ENCODE peak calls at places on chromosomes 6 and 20, in ten cellular contexts. Q is endothelial cell of umbilical vein, Z is HCT116, J is GM12878, F is breast epithelium, U is stomach, G is esophagus muscularis mucosa, A is sigmoid colon, K is spleen, B is suprapubic skin. H is an unnamed sample.

GRCh38 chr6:112348891-112349736 is 2.0 kb downstream of the RFPL4B start:
- DNase-seq in A (no peak), K (no peak), Z (no peak), B (no peak), U (no peak), J (no peak), G (no peak), Q (no peak), F (no peak), H (no peak)

GRCh38 chr6:53313784-53314382 is 34.9 kb downstream of the ELOVL5 start:
- DNase-seq in Q (peak; percentile 84), K (no peak), J (no peak), B (no peak), U (no peak), A (no peak), F (no peak), G (no peak), Z (no peak), H (no peak)

GRCh38 chr20:64261138-64261537 is 5.6 kb downstream of the PCMTD2 start:
- DNase-seq in B (no peak), F (no peak), A (peak; percentile 88), Z (no peak), U (no peak), Q (peak; percentile 89), G (no peak), K (no peak), J (no peak), H (no peak)

GRCh38 chr6:37451411-37452273 is 18.6 kb downstream of the CMTR1 start:
- DNase-seq in F (no peak), A (no peak), J (no peak), G (no peak), K (no peak), Z (no peak), B (no peak), U (no peak), Q (no peak), H (no peak)

GRCh38 chr6:122372647-122373046 is 26.8 kb upstream of the HSF2 start:
- DNase-seq in F (no peak), J (no peak), Q (no peak), G (no peak), Z (no peak), A (no peak), B (no peak), K (no peak), U (no peak), H (no peak)

GRCh38 chr20:55417797-55418196 is 587.5 kb downstream of the CBLN4 start:
- DNase-seq in G (no peak), F (no peak), A (no peak), J (no peak), K (no peak), B (no peak), Q (no peak), Z (no peak), U (no peak), H (no peak)

GRCh38 chr6:149060985-149061760 is 256.3 kb upstream of the TAB2 start:
- DNase-seq in B (no peak), Q (peak; percentile 81), G (no peak), F (no peak), A (no peak), Z (no peak), U (peak; percentile 50), K (no peak), J (no peak), H (no peak)

GRCh38 chr20:60271597-60271996 is 313.4 kb downstream of the CDH26 start:
- DNase-seq in J (no peak), Q (no peak), U (no peak), G (no peak), K (no peak), Z (no peak), F (no peak), B (no peak), A (no peak), H (no peak)

GRCh38 chr6:166176106-166176505 is 8.5 kb upstream of the TBXT start:
- DNase-seq in G (no peak), Z (no peak), U (no peak), J (peak; percentile 64), A (no peak), Q (no peak), K (no peak), B (no peak), F (no peak), H (no peak)

GRCh38 chr6:41733707-41734665 is 1.4 kb downstream of the TFEB start:
- DNase-seq in K (peak; percentile 98), F (peak; percentile 67), U (peak; percentile 77), J (peak; percentile 63), A (peak; percentile 89), Z (peak; percentile 36), Q (peak; percentile 71), B (peak; percentile 84), G (no peak), H (peak; percentile 80)

GRCh38 chr6:11766589-11767450 is 11.8 kb downstream of the ADTRP start:
- DNase-seq in B (no peak), A (no peak), F (no peak), Z (peak; percentile 78), K (no peak), G (no peak), Q (peak; percentile 94), U (no peak), J (no peak), H (no peak)

GRCh38 chr20:63124092-63124781 is 91.7 kb downstream of the YTHDF1 start:
- DNase-seq in Z (no peak), K (peak; percentile 34), Q (no peak), B (peak; percentile 38), F (no peak), G (no peak), U (no peak), A (peak; percentile 53), J (no peak), H (peak; percentile 13)

GRCh38 chr6:72524011-72524645 is 97.7 kb upstream of the KCNQ5 start:
- DNase-seq in B (no peak), G (no peak), Z (no peak), K (no peak), F (no peak), U (no peak), A (no peak), J (no peak), Q (no peak), H (no peak)

GRCh38 chr6:135546680-135547418 is 49.3 kb upstream of the AHI1 start:
- DNase-seq in B (no peak), Z (no peak), Q (no peak), K (no peak), U (no peak), F (no peak), J (no peak), G (no peak), A (no peak), H (peak; percentile 18)

GRCh38 chr6:35496036-35496850 is 636 bp downstream of the TEAD3 start:
- DNase-seq in G (no peak), F (no peak), A (peak; percentile 89), Q (no peak), K (no peak), J (no peak), U (peak; percentile 54), Z (no peak), B (peak; percentile 82), H (peak; percentile 90)

GRCh38 chr20:4441191-4441590 is 280.5 kb upstream of the PRND start:
- DNase-seq in U (no peak), Q (no peak), F (no peak), Z (no peak), B (no peak), K (no peak), G (no peak), J (no peak), A (no peak), H (no peak)

GRCh38 chr20:661474-662288 is 8.7 kb upstream of the SRXN1 start:
- DNase-seq in U (no peak), G (no peak), Q (no peak), B (no peak), F (no peak), Z (no peak), A (no peak), J (no peak), K (peak; percentile 77), H (peak; percentile 71)
- H3K4me1 ChIP-seq in U (peaks cover 17% of the 10 kb centered on the region), G (peaks cover 13% of the 10 kb centered on the region), Q (no peaks in the 10 kb centered on the region), B (peaks cover 12% of the 10 kb centered on the region), F (no peaks in the 10 kb centered on the region), Z (no peaks in the 10 kb centered on the region), A (no peaks in the 10 kb centered on the region), J (no peaks in the 10 kb centered on the region), K (no peaks in the 10 kb centered on the region), H (peaks cover 3% of the 10 kb centered on the region)

DNA sequence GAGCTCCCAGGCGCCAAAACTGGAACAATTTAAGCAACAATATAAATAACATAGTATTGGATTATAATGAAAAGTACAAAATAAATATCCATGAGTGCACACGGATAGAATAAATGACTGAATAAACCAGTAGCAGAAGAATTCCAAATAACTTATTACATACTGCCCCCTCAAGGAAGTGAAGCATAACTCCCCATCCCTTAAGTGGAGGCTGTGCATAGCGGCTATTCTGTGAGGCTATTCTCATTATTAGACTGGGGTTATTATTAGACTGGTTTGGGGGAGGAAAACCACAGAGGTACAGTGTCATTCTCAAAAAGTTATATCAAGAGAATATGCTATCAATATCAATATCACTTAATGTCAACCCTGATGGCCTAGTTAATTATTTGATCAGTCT is 94.4 kb upstream of the SIRPA start:
- DNase-seq in Z (no peak), J (no peak), A (no peak), F (no peak), K (no peak), U (no peak), B (no peak), G (no peak), Q (peak; percentile 39), H (no peak)
- TF ChIP-seq POLR2AphosphoS5 in Z (no peak), J (no peak), A (no peak), F (no peak), K (no peak), U (no peak), B (no peak), G (no peak), Q (no peak), H (no peak)

GRCh38 chr20:25195014-25195961 is at the start of gene ENTPD6:
- DNase-seq in G (peak; percentile 97), B (peak; percentile 94), U (peak; percentile 94), A (peak; percentile 97), Q (peak; percentile 91), J (peak; percentile 63), K (peak; percentile 96), F (peak; percentile 91), Z (peak; percentile 61), H (peak; percentile 89)
- TF ChIP-seq POLR2A in G (peak; percentile 64), B (peak; percentile 22), U (no peak), A (peak; percentile 82), Q (peak; percentile 89), J (peak; percentile 79), K (no peak), F (peak; percentile 70), Z (peak; percentile 78), H (peak; percentile 49)

DNA sequence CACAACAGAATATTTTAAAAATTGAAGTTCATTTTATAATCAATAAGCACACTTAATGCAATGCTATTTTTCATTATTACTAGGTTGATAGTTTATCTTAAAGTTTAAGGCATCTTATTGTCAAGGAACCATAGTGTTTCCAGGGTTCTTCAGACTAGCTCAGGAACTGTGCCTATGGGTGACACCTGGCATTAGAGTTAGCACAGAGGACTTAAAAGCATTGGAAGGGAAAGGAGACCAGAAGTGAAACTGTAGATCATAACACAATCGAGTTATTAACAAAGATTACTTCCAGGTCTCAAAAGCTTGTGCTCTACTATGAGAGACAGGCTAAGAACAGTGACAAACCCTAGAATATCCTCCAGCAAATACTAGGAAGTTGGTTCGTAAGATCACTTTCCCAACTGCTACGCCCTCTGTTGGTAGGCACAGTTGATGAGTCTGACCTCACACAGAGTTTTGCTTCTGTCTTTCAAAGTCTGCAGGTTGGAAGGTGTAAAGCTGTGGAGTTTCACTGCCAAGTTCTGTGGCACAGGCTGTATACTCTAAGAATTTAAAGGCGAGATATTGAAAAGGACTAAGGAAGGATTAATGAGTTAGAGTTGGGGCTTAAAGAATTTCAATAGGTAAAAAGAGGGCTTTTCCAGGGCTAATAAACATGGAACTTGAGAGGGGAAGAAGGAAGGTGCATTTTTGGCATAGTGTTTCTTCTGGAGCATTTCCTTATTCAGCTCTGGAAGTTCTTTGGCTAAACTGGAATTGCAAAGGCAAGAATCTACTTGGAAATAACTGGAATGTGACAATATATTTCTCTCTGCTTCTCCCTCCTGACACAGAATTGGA is 531.3 kb upstream of the JAG1 start:
- DNase-seq in K (no peak), J (peak; percentile 50), A (peak; percentile 66), G (no peak), Z (peak; percentile 73), Q (peak; percentile 79), B (no peak), F (no peak), U (peak; percentile 63), H (no peak)
- H3K4me1 ChIP-seq in K (peaks cover 10% of the 10 kb centered on the region), J (no peaks in the 10 kb centered on the region), A (peaks cover 31% of the 10 kb centered on the region), G (peaks cover 11% of the 10 kb centered on the region), Z (peaks cover 22% of the 10 kb centered on the region), Q (no peaks in the 10 kb centered on the region), B (peaks cover 19% of the 10 kb centered on the region), F (no peaks in the 10 kb centered on the region), U (peaks cover 12% of the 10 kb centered on the region), H (peaks cover 5% of the 10 kb centered on the region)